ENCODE peak calls at places on chromosomes 7 and 10, in six cellular contexts. D is fibroblast of pulmonary artery, C is left ventricle myocardium inferior, X is mucosa of descending colon, H is NB4, R is upper lobe of left lung. I is an unnamed sample.
A peak's percentile ranks its signal among the peaks of the same experiment; 100 is the strongest.

GRCh38 chr7:121344093-121344492 is 15.3 kb downstream of the WNT16 start:
- DNase-seq in D (no peak), C (no peak), X (no peak), H (no peak), R (no peak), I (no peak)

GRCh38 chr7:82605247-82605864 is 161.8 kb upstream of the CACNA2D1 start:
- DNase-seq in D (peak; percentile 73), C (no peak), X (no peak), H (peak; percentile 72), R (no peak), I (no peak)

GRCh38 chr10:29142516-29143314 is 146.2 kb upstream of the LYZL1 start:
- DNase-seq in D (no peak), C (no peak), X (no peak), H (no peak), R (peak; percentile 25), I (no peak)

GRCh38 chr10:23096814-23097549 is 1.6 kb downstream of the MSRB2 start:
- DNase-seq in D (peak; percentile 96), C (no peak), X (no peak), H (peak; percentile 30), R (no peak), I (no peak)

GRCh38 chr7:117019287-117019686 is 66.0 kb downstream of the ST7 start:
- DNase-seq in D (no peak), C (no peak), X (no peak), H (no peak), R (no peak), I (no peak)

GRCh38 chr7:141410353-141410752 is 140.9 kb upstream of the AGK start:
- DNase-seq in D (no peak), C (no peak), X (no peak), H (no peak), R (no peak), I (no peak)

GRCh38 chr7:157621131-157621681 is 284.4 kb downstream of the DNAJB6 start:
- DNase-seq in D (no peak), C (no peak), X (no peak), H (no peak), R (peak; percentile 71), I (no peak)

GRCh38 chr10:123997486-123998196 is 95.8 kb downstream of the CHST15 start:
- DNase-seq in D (peak; percentile 83), C (no peak), X (no peak), H (peak; percentile 54), R (no peak), I (no peak)

GRCh38 chr10:44966129-44966815 is 6.7 kb downstream of the RASSF4 start:
- DNase-seq in D (no peak), C (no peak), X (no peak), H (no peak), R (no peak), I (no peak)

GRCh38 chr7:150665075-150665794 is 20.3 kb upstream of the GIMAP2 start:
- DNase-seq in D (no peak), C (no peak), X (no peak), H (no peak), R (no peak), I (no peak)

DNA sequence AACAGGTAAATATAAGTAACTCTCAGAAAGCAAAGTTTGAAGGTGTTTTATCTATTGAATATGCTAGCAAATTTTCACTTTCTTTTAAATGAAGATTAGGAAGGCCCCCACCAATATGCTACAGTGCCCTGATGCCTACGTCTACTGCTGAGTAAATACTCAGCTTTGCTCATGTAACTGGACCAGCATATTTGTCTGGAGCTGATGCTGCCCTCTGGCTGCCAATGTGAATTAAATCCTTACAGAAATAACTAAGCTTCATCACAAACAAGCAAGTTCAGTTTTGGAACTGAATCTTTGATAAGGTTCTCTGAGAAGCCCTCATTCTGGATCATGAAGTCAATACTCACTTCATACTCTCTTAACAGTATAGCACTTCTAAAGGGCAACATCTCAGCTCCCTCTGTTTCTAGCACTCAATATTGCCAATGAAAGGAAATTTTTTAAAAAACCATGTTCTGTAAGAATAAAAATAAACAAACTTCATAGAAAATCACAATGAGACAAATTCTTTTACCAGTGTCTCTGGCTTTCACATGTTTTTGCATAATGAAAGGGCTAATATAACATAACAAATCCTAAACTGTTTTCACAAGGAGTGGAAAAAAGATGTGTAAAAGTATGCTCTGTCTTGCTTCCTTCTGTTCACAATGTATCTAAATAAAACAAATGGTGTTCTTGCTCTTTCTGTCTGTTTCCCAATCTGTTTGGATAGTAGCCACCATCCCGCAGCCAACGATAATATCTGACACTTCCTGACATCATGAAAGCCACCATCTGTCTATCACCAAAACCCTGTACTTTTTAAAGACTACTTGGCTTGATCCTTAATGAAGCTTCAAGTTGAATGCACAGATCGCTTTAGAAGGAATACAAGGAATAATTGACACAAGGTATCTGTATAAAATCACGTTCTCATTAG is 246.5 kb downstream of the ETV1 start:
- DNase-seq in D (peak; percentile 75), C (no peak), X (peak; percentile 22), H (peak; percentile 51), R (no peak), I (no peak)
- TF ChIP-seq CTCF in D (peak; percentile 60), C (peak; percentile 64), X (no peak), H (peak; percentile 22), R (no peak), I (no peak)

GRCh38 chr10:6701289-6701688 is 121.2 kb upstream of the PRKCQ start:
- DNase-seq in D (no peak), C (no peak), X (no peak), H (peak; percentile 8), R (no peak), I (no peak)
- TF ChIP-seq CTCF in D (no peak), C (no peak), X (no peak), H (peak; percentile 24), R (no peak), I (no peak)

DNA sequence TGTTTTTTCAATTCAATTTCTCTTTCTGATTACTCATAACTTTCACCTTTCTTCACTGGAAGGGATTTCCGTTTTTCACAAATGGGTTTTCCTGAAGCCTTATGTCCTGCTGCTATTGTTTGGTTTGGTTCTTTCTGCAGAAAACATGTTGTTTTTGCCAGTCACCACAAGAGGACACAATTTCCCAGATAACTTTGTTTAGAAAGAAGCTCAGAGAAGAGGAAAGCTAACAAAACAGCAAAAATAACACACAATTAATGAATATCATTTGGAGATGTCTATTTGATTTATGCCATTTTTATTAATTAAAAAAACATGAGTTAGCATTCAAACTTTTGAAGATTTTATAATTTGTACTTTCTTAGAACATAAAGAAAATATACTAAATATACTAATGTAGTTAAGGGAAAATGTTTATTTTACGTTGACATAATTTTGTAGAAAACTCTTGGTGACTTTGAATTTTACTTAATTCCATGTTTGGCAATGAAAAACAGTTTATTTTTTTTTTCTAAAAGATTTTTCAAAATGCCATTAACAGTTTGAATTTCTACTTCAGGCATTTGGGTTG is 4.7 kb upstream of the TWIST1 start:
- DNase-seq in D (peak; percentile 83), C (no peak), X (no peak), H (peak; percentile 49), R (no peak), I (no peak)
- TF ChIP-seq CTCF in D (peak; percentile 94), C (peak; percentile 56), X (no peak), H (peak; percentile 79), R (no peak), I (no peak)

GRCh38 chr7:128892521-128893250 is 17.8 kb downstream of the KCP start:
- DNase-seq in D (no peak), C (peak; percentile 9), X (no peak), H (no peak), R (peak; percentile 55), I (no peak)
- TF ChIP-seq CTCF in D (no peak), C (no peak), X (no peak), H (no peak), R (no peak), I (no peak)

GRCh38 chr7:95772298-95772770 is at the start of gene DYNC1I1:
- DNase-seq in D (peak; percentile 54), C (peak; percentile 81), X (peak; percentile 74), H (peak; percentile 82), R (peak; percentile 94), I (no peak)
- TF ChIP-seq CTCF in D (no peak), C (peak; percentile 32), X (no peak), H (no peak), R (no peak), I (no peak)

GRCh38 chr7:7653568-7654187 is 13.1 kb downstream of the UMAD1 start:
- DNase-seq in D (peak; percentile 16), C (no peak), X (no peak), H (peak; percentile 59), R (no peak), I (no peak)
- TF ChIP-seq CTCF in D (peak; percentile 56), C (peak; percentile 50), X (peak; percentile 13), H (peak; percentile 56), R (peak; percentile 34), I (peak; percentile 68)

I was measured in natural killer cell.